ENCODE peak calls at places on chromosomes 13 and 19, in nine cellular contexts. One of them, this sample, is unnamed.
A peak's percentile ranks its signal among the peaks of the same experiment; 100 is the strongest.

GRCh38 chr13:25286308-25286968 is 850 bp downstream of the MTMR6 start:
- DNase-seq in H9: no peak
- DNase-seq in A673: peak; percentile 66
- DNase-seq in fibroblast of lung: peak; percentile 56
- DNase-seq in Caco-2: peak; percentile 21
- DNase-seq in psoas muscle: no peak
- DNase-seq in CD4-positive, alpha-beta T cell: peak; percentile 53
- DNase-seq in CD8-positive, alpha-beta T cell: peak; percentile 66
- DNase-seq in mammary epithelial cell: peak; percentile 44
- DNase-seq in this sample: no peak

GRCh38 chr19:41784337-41785239 is 11.8 kb upstream of the CEACAM3 start:
- DNase-seq in mammary epithelial cell: no peak
- DNase-seq in A673: no peak
- DNase-seq in H9: no peak
- DNase-seq in Caco-2: no peak
- DNase-seq in fibroblast of lung: no peak
- DNase-seq in CD8-positive, alpha-beta T cell: no peak
- DNase-seq in CD4-positive, alpha-beta T cell: no peak
- DNase-seq in psoas muscle: no peak
- DNase-seq in this sample: no peak

GRCh38 chr13:70568571-70568970 is 460.3 kb upstream of the KLHL1 start:
- DNase-seq in fibroblast of lung: peak; percentile 16
- DNase-seq in CD4-positive, alpha-beta T cell: no peak
- DNase-seq in H9: no peak
- DNase-seq in CD8-positive, alpha-beta T cell: no peak
- DNase-seq in A673: peak; percentile 47
- DNase-seq in psoas muscle: no peak
- DNase-seq in mammary epithelial cell: peak; percentile 11
- DNase-seq in Caco-2: peak; percentile 59
- DNase-seq in this sample: no peak

GRCh38 chr19:29516821-29517395 is 8.9 kb upstream of the VSTM2B start:
- DNase-seq in CD4-positive, alpha-beta T cell: no peak
- DNase-seq in H9: no peak
- DNase-seq in CD8-positive, alpha-beta T cell: no peak
- DNase-seq in mammary epithelial cell: no peak
- DNase-seq in fibroblast of lung: no peak
- DNase-seq in Caco-2: no peak
- DNase-seq in A673: no peak
- DNase-seq in psoas muscle: peak; percentile 8
- DNase-seq in this sample: no peak

GRCh38 chr19:48900477-48901452 is 653 bp downstream of the NUCB1 start:
- DNase-seq in psoas muscle: peak; percentile 64
- DNase-seq in fibroblast of lung: peak; percentile 33
- DNase-seq in Caco-2: no peak
- DNase-seq in CD4-positive, alpha-beta T cell: no peak
- DNase-seq in H9: no peak
- DNase-seq in CD8-positive, alpha-beta T cell: no peak
- DNase-seq in mammary epithelial cell: peak; percentile 34
- DNase-seq in A673: peak; percentile 60
- DNase-seq in this sample: no peak

GRCh38 chr19:50870417-50871089 is 2.7 kb upstream of the KLK2 start:
- DNase-seq in CD4-positive, alpha-beta T cell: no peak
- DNase-seq in mammary epithelial cell: no peak
- DNase-seq in A673: no peak
- DNase-seq in H9: peak; percentile 71
- DNase-seq in Caco-2: no peak
- DNase-seq in psoas muscle: no peak
- DNase-seq in CD8-positive, alpha-beta T cell: no peak
- DNase-seq in fibroblast of lung: no peak
- DNase-seq in this sample: no peak

GRCh38 chr19:2552859-2553258 is 76.9 kb downstream of the GADD45B start:
- DNase-seq in A673: peak; percentile 91
- DNase-seq in mammary epithelial cell: no peak
- DNase-seq in CD4-positive, alpha-beta T cell: peak; percentile 39
- DNase-seq in Caco-2: no peak
- DNase-seq in psoas muscle: no peak
- DNase-seq in CD8-positive, alpha-beta T cell: peak; percentile 50
- DNase-seq in fibroblast of lung: no peak
- DNase-seq in H9: no peak
- DNase-seq in this sample: no peak

GRCh38 chr19:32219881-32220552 is 125.4 kb upstream of the ZNF507 start:
- DNase-seq in A673: no peak
- DNase-seq in H9: no peak
- DNase-seq in fibroblast of lung: no peak
- DNase-seq in CD8-positive, alpha-beta T cell: no peak
- DNase-seq in Caco-2: no peak
- DNase-seq in psoas muscle: no peak
- DNase-seq in CD4-positive, alpha-beta T cell: no peak
- DNase-seq in mammary epithelial cell: no peak
- DNase-seq in this sample: no peak

GRCh38 chr13:25761041-25761440 is 290.8 kb downstream of the SHISA2 start:
- DNase-seq in CD4-positive, alpha-beta T cell: no peak
- DNase-seq in mammary epithelial cell: no peak
- DNase-seq in Caco-2: no peak
- DNase-seq in H9: no peak
- DNase-seq in CD8-positive, alpha-beta T cell: no peak
- DNase-seq in fibroblast of lung: no peak
- DNase-seq in psoas muscle: no peak
- DNase-seq in A673: no peak
- DNase-seq in this sample: no peak

GRCh38 chr19:1469936-1470863 is 8.8 kb downstream of the C19orf25 start:
- DNase-seq in H9: peak; percentile 79
- DNase-seq in fibroblast of lung: no peak
- DNase-seq in Caco-2: peak; percentile 78
- DNase-seq in psoas muscle: peak; percentile 56
- DNase-seq in mammary epithelial cell: no peak
- DNase-seq in CD4-positive, alpha-beta T cell: peak; percentile 65
- DNase-seq in CD8-positive, alpha-beta T cell: peak; percentile 76
- DNase-seq in A673: peak; percentile 86
- DNase-seq in this sample: peak; percentile 43

GRCh38 chr13:95411641-95412040 is 110.4 kb upstream of the ABCC4 start:
- DNase-seq in mammary epithelial cell: peak; percentile 16
- DNase-seq in Caco-2: no peak
- DNase-seq in H9: no peak
- DNase-seq in A673: no peak
- DNase-seq in CD8-positive, alpha-beta T cell: no peak
- DNase-seq in fibroblast of lung: peak; percentile 42
- DNase-seq in CD4-positive, alpha-beta T cell: no peak
- DNase-seq in psoas muscle: no peak
- DNase-seq in this sample: no peak

GRCh38 chr19:3276341-3276799 is 51.9 kb downstream of the CELF5 start:
- DNase-seq in fibroblast of lung: no peak
- DNase-seq in Caco-2: peak; percentile 42
- DNase-seq in H9: peak; percentile 99
- DNase-seq in mammary epithelial cell: peak; percentile 75
- DNase-seq in psoas muscle: no peak
- DNase-seq in CD4-positive, alpha-beta T cell: peak; percentile 70
- DNase-seq in A673: peak; percentile 92
- DNase-seq in CD8-positive, alpha-beta T cell: peak; percentile 69
- DNase-seq in this sample: no peak

GRCh38 chr13:44212633-44213387 is 160.8 kb upstream of the SERP2 start:
- DNase-seq in Caco-2: peak; percentile 90
- DNase-seq in A673: no peak
- DNase-seq in H9: no peak
- DNase-seq in CD8-positive, alpha-beta T cell: no peak
- DNase-seq in mammary epithelial cell: no peak
- DNase-seq in fibroblast of lung: peak; percentile 18
- DNase-seq in psoas muscle: no peak
- DNase-seq in CD4-positive, alpha-beta T cell: no peak
- DNase-seq in this sample: no peak

GRCh38 chr19:5655412-5655811 is 24.9 kb downstream of the MICOS13 start:
- DNase-seq in CD8-positive, alpha-beta T cell: no peak
- DNase-seq in mammary epithelial cell: no peak
- DNase-seq in H9: no peak
- DNase-seq in fibroblast of lung: no peak
- DNase-seq in A673: no peak
- DNase-seq in psoas muscle: no peak
- DNase-seq in CD4-positive, alpha-beta T cell: no peak
- DNase-seq in Caco-2: no peak
- DNase-seq in this sample: no peak

GRCh38 chr19:46812898-46813569 is 24.6 kb upstream of the SLC1A5 start:
- DNase-seq in mammary epithelial cell: no peak
- DNase-seq in Caco-2: no peak
- DNase-seq in fibroblast of lung: no peak
- DNase-seq in CD4-positive, alpha-beta T cell: no peak
- DNase-seq in CD8-positive, alpha-beta T cell: no peak
- DNase-seq in A673: no peak
- DNase-seq in psoas muscle: no peak
- DNase-seq in H9: no peak
- DNase-seq in this sample: peak; percentile 77

DNA sequence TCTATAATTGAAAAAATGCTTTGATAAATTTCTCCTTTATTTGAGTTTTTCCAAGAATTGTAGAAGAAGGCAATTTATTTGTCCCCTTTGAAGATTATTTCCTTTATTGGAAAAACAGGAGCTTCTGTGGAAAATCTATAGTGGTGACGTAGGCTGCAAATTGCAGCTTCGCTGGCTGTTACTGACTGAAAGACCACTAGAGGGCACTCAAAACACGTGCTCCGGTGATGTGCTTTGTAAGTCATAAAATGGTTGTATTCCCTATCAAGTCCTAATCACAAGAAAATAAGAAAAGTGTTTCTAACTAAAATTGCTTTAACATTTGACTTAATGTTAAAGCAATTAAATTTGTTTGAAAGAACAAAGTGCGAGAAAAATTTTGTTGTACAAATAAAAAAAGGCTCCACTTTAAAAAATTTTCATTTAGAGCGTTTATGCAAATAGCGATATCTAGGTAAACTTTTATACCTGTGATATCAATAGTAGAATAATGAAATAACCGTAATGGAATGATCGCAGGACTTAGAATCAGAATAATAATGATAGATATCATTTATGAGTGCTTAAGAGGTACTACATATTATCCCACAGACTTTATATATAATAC is 638.2 kb upstream of the SPRY2 start:
- DNase-seq in Caco-2: peak; percentile 69
- DNase-seq in mammary epithelial cell: peak; percentile 42
- DNase-seq in CD4-positive, alpha-beta T cell: no peak
- DNase-seq in psoas muscle: no peak
- DNase-seq in A673: peak; percentile 77
- DNase-seq in fibroblast of lung: peak; percentile 61
- DNase-seq in H9: peak; percentile 57
- DNase-seq in CD8-positive, alpha-beta T cell: no peak
- DNase-seq in this sample: no peak
- TF ChIP-seq CTCF in Caco-2: peak; percentile 90
- TF ChIP-seq CTCF in mammary epithelial cell: peak; percentile 91
- TF ChIP-seq CTCF in CD4-positive, alpha-beta T cell: peak; percentile 60
- TF ChIP-seq CTCF in psoas muscle: peak; percentile 75
- TF ChIP-seq CTCF in A673: peak; percentile 88
- TF ChIP-seq CTCF in fibroblast of lung: peak; percentile 89
- TF ChIP-seq CTCF in H9: peak; percentile 93
- TF ChIP-seq CTCF in CD8-positive, alpha-beta T cell: peak; percentile 53
- TF ChIP-seq CTCF in this sample: peak; percentile 47

GRCh38 chr13:110317496-110318195 is 10.6 kb downstream of the COL4A2 start:
- DNase-seq in H9: peak; percentile 13
- DNase-seq in mammary epithelial cell: no peak
- DNase-seq in CD4-positive, alpha-beta T cell: no peak
- DNase-seq in fibroblast of lung: no peak
- DNase-seq in A673: no peak
- DNase-seq in psoas muscle: no peak
- DNase-seq in Caco-2: no peak
- DNase-seq in CD8-positive, alpha-beta T cell: no peak
- DNase-seq in this sample: no peak
- H3K9me3 ChIP-seq in H9: no peaks in the 10 kb centered on the region
- H3K9me3 ChIP-seq in mammary epithelial cell: no peaks in the 10 kb centered on the region
- H3K9me3 ChIP-seq in CD4-positive, alpha-beta T cell: no peaks in the 10 kb centered on the region
- H3K9me3 ChIP-seq in fibroblast of lung: no peaks in the 10 kb centered on the region
- H3K9me3 ChIP-seq in A673: no peaks in the 10 kb centered on the region
- H3K9me3 ChIP-seq in psoas muscle: no peaks in the 10 kb centered on the region
- H3K9me3 ChIP-seq in Caco-2: no peaks in the 10 kb centered on the region
- H3K9me3 ChIP-seq in CD8-positive, alpha-beta T cell: no peaks in the 10 kb centered on the region
- H3K9me3 ChIP-seq in this sample: no peaks in the 10 kb centered on the region

GRCh38 chr19:17542042-17542441 is 13.4 kb upstream of the COLGALT1 start:
- DNase-seq in psoas muscle: no peak
- DNase-seq in fibroblast of lung: no peak
- DNase-seq in CD8-positive, alpha-beta T cell: no peak
- DNase-seq in mammary epithelial cell: no peak
- DNase-seq in CD4-positive, alpha-beta T cell: no peak
- DNase-seq in H9: no peak
- DNase-seq in A673: no peak
- DNase-seq in Caco-2: no peak
- DNase-seq in this sample: no peak

GRCh38 chr19:17542793-17543582 is 12.5 kb upstream of the COLGALT1 start:
- DNase-seq in mammary epithelial cell: no peak
- DNase-seq in A673: no peak
- DNase-seq in H9: no peak
- DNase-seq in CD4-positive, alpha-beta T cell: no peak
- DNase-seq in fibroblast of lung: no peak
- DNase-seq in Caco-2: no peak
- DNase-seq in CD8-positive, alpha-beta T cell: no peak
- DNase-seq in psoas muscle: no peak
- DNase-seq in this sample: no peak

GRCh38 chr19:17541184-17541759 is 14.2 kb upstream of the COLGALT1 start:
- DNase-seq in Caco-2: no peak
- DNase-seq in A673: no peak
- DNase-seq in mammary epithelial cell: no peak
- DNase-seq in H9: no peak
- DNase-seq in psoas muscle: no peak
- DNase-seq in fibroblast of lung: no peak
- DNase-seq in CD4-positive, alpha-beta T cell: no peak
- DNase-seq in CD8-positive, alpha-beta T cell: no peak
- DNase-seq in this sample: no peak

GRCh38 chr19:17544418-17544817 is 11.0 kb upstream of the COLGALT1 start:
- DNase-seq in A673: no peak
- DNase-seq in H9: no peak
- DNase-seq in mammary epithelial cell: no peak
- DNase-seq in CD8-positive, alpha-beta T cell: no peak
- DNase-seq in fibroblast of lung: no peak
- DNase-seq in Caco-2: no peak
- DNase-seq in psoas muscle: no peak
- DNase-seq in CD4-positive, alpha-beta T cell: no peak
- DNase-seq in this sample: no peak

DNA sequence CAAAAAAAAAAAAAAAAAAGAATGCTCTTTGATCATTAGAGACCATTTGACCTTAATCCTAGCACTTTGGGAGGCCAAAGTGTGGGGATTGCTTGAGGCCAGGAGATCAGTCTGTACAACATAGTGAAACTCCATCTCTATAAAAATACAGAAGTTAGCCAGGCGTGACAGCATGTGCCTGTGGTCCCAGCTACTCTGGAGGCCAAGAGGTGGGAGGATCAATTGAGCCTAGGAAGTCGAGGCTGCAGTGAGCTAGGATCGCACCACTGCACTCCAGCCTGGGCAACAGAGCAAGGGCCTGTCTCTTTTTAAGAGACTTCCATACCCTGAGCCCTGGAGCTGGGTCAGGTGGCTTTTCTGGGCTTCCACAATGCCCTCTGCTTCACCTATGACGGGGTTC is 11.5 kb upstream of the COLGALT1 start:
- DNase-seq in psoas muscle: no peak
- DNase-seq in CD4-positive, alpha-beta T cell: no peak
- DNase-seq in Caco-2: no peak
- DNase-seq in A673: no peak
- DNase-seq in fibroblast of lung: no peak
- DNase-seq in H9: no peak
- DNase-seq in CD8-positive, alpha-beta T cell: no peak
- DNase-seq in mammary epithelial cell: no peak
- DNase-seq in this sample: no peak
- H3K27me3 ChIP-seq in psoas muscle: no peaks in the 10 kb centered on the region
- H3K27me3 ChIP-seq in CD4-positive, alpha-beta T cell: no peaks in the 10 kb centered on the region
- H3K27me3 ChIP-seq in Caco-2: no peaks in the 10 kb centered on the region
- H3K27me3 ChIP-seq in A673: no peaks in the 10 kb centered on the region
- H3K27me3 ChIP-seq in fibroblast of lung: peaks cover 2% of the 10 kb centered on the region
- H3K27me3 ChIP-seq in H9: no peaks in the 10 kb centered on the region
- H3K27me3 ChIP-seq in CD8-positive, alpha-beta T cell: no peaks in the 10 kb centered on the region
- H3K27me3 ChIP-seq in mammary epithelial cell: no peaks in the 10 kb centered on the region
- H3K27me3 ChIP-seq in this sample: no peaks in the 10 kb centered on the region

GRCh38 chr19:39324242-39324842 is 3.7 kb upstream of the LRFN1 start:
- DNase-seq in CD4-positive, alpha-beta T cell: no peak
- DNase-seq in Caco-2: no peak
- DNase-seq in mammary epithelial cell: no peak
- DNase-seq in A673: no peak
- DNase-seq in fibroblast of lung: no peak
- DNase-seq in psoas muscle: no peak
- DNase-seq in H9: no peak
- DNase-seq in CD8-positive, alpha-beta T cell: no peak
- DNase-seq in this sample: no peak
- TF ChIP-seq CTCF in CD4-positive, alpha-beta T cell: no peak
- TF ChIP-seq CTCF in Caco-2: no peak
- TF ChIP-seq CTCF in mammary epithelial cell: no peak
- TF ChIP-seq CTCF in A673: no peak
- TF ChIP-seq CTCF in fibroblast of lung: no peak
- TF ChIP-seq CTCF in psoas muscle: no peak
- TF ChIP-seq CTCF in H9: no peak
- TF ChIP-seq CTCF in CD8-positive, alpha-beta T cell: no peak
- TF ChIP-seq CTCF in this sample: no peak